ENCODE peak calls at places on chromosomes 12 and 14, in six cellular contexts. X, P, R, Y, L and Z are unnamed samples.

GRCh38 chr12:59500335-59500734 is 95.5 kb upstream of the SLC16A7 start:
- DNase-seq in X (no peak), P (no peak), R (no peak), Y (no peak), L (no peak), Z (no peak)

GRCh38 chr12:57212701-57213067 is 3.9 kb upstream of the NXPH4 start:
- DNase-seq in X (no peak), P (peak; percentile 64), R (no peak), Y (no peak), L (no peak), Z (no peak)

GRCh38 chr12:103523771-103524170 is 28.0 kb upstream of the C12orf42 start:
- DNase-seq in X (no peak), P (no peak), R (no peak), Y (no peak), L (no peak), Z (no peak)

GRCh38 chr12:94284046-94284445 is 135.7 kb downstream of the PLXNC1 start:
- DNase-seq in X (no peak), P (no peak), R (no peak), Y (no peak), L (no peak), Z (no peak)

GRCh38 chr14:77314043-77314442 is 6.6 kb downstream of the POMT2 start:
- DNase-seq in X (no peak), P (no peak), R (no peak), Y (peak; percentile 54), L (no peak), Z (no peak)

GRCh38 chr14:52029881-52030280 is 39.0 kb downstream of the NID2 start:
- DNase-seq in X (no peak), P (no peak), R (no peak), Y (no peak), L (no peak), Z (no peak)

GRCh38 chr12:121786441-121786825 is 7.1 kb downstream of the RHOF start:
- DNase-seq in X (no peak), P (no peak), R (no peak), Y (peak; percentile 94), L (no peak), Z (no peak)

GRCh38 chr14:73771848-73772705 is 57.9 kb upstream of the PNMA1 start:
- DNase-seq in X (no peak), P (peak; percentile 70), R (peak; percentile 84), Y (peak; percentile 94), L (no peak), Z (no peak)

GRCh38 chr14:105337966-105338365 is 23.4 kb downstream of the PACS2 start:
- DNase-seq in X (no peak), P (peak; percentile 87), R (no peak), Y (no peak), L (peak; percentile 33), Z (no peak)

GRCh38 chr14:89324501-89325298 is 92.3 kb downstream of the FOXN3 start:
- DNase-seq in X (no peak), P (no peak), R (no peak), Y (no peak), L (no peak), Z (no peak)

GRCh38 chr14:68316078-68316868 is 476.6 kb downstream of the ZFP36L1 start:
- DNase-seq in X (no peak), P (no peak), R (no peak), Y (no peak), L (no peak), Z (no peak)

GRCh38 chr12:53990311-53991076 is 5.5 kb downstream of the HOXC10 start:
- DNase-seq in X (no peak), P (no peak), R (no peak), Y (no peak), L (no peak), Z (no peak)

GRCh38 chr14:65594153-65594881 is 181.8 kb downstream of the FUT8 start:
- DNase-seq in X (no peak), P (no peak), R (no peak), Y (peak; percentile 49), L (no peak), Z (no peak)

GRCh38 chr14:57875985-57876384 is 10.1 kb upstream of the SLC35F4 start:
- DNase-seq in X (no peak), P (no peak), R (no peak), Y (no peak), L (no peak), Z (no peak)

GRCh38 chr14:54040851-54041250 is 84.2 kb upstream of the BMP4 start:
- DNase-seq in X (no peak), P (no peak), R (no peak), Y (no peak), L (no peak), Z (no peak)

GRCh38 chr14:86938356-86938755 is 1054.6 kb downstream of the GALC start:
- DNase-seq in X (no peak), P (no peak), R (no peak), Y (no peak), L (no peak), Z (no peak)

GRCh38 chr14:37901978-37902377 is 305.7 kb upstream of the SSTR1 start:
- DNase-seq in X (no peak), P (peak; percentile 41), R (no peak), Y (no peak), L (peak; percentile 32), Z (peak; percentile 37)

GRCh38 chr12:124356221-124356620 is 61.3 kb downstream of the RFLNA start:
- DNase-seq in X (no peak), P (no peak), R (no peak), Y (no peak), L (no peak), Z (no peak)

DNA sequence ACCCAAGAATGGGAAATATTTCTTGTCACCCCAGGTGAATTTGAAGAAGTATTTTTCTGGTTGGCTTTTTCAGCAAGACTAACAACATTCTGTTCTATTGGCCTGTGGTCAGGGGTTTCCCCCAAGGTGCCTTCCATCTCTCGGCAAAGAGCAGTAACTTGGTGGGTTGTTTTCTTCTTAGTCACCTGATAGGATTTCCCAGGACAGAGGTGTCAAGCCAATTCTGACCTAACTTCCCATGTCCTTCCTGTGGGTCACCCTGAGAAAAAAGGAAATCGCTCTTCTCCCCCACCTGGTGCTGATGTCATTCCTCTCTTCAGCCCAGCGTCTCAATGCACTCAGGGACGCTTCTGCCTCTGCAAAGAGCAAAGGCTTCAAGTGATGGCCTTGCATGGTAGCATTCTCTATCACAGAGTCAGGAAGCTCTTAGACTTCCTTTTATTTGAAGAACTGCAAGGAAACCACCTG is 16.1 kb upstream of the IFNG start:
- DNase-seq in X (no peak), P (no peak), R (no peak), Y (peak; percentile 73), L (no peak), Z (no peak)
- H3K4me3 ChIP-seq in X (no peak overlapping the region), P (no peak overlapping the region), R (no peak overlapping the region), Y (no peak overlapping the region), L (no peak overlapping the region), Z (no peak overlapping the region)

GRCh38 chr12:15220961-15221885 is at the start of gene RERG:
- DNase-seq in X (no peak), P (peak; percentile 94), R (peak; percentile 86), Y (peak; percentile 85), L (peak; percentile 74), Z (peak; percentile 85)
- H3K27ac ChIP-seq in X (peak within 1 kb of the TSS; percentile 83), P (peak within 1 kb of the TSS; percentile 19), R (peak within 1 kb of the TSS; percentile 45), Y (peak within 1 kb of the TSS; percentile 75), L (peak within 1 kb of the TSS; percentile 93), Z (no peak within 1 kb of the TSS)

GRCh38 chr14:20848316-20848954 is 42.8 kb upstream of the RNASE3 start:
- DNase-seq in X (no peak), P (no peak), R (no peak), Y (no peak), L (no peak), Z (no peak)
- H3K27me3 ChIP-seq in X (no peaks in the 10 kb centered on the region), P (no peaks in the 10 kb centered on the region), R (no peaks in the 10 kb centered on the region), Y (no peaks in the 10 kb centered on the region), L (peaks cover 8% of the 10 kb centered on the region), Z (peaks cover 12% of the 10 kb centered on the region)

DNA sequence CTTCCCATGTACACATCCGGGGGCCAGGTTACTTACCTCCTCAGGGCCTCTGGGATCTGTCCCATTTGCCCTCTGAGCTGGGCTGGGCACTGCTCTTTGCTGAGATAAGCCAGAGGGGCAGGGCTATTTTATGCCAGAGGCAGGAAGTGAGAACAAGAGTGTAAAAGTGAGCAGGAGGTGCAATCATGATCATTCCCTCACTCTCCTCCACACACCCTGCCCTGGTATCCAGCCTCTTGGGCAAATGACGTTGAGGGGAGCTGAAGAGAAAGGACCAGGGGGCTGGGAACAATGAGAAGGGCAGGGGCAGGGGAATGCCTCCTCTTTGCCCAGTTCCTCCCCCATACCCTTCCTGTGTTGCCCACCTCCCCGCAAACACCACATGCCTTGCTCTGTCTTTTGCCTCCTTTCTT is 4.2 kb downstream of the LPAR5 start:
- DNase-seq in X (no peak), P (no peak), R (no peak), Y (peak; percentile 88), L (no peak), Z (no peak)
- H3K4me3 ChIP-seq in X (no peak overlapping the region), P (no peak overlapping the region), R (no peak overlapping the region), Y (peak overlapping the region; percentile 24), L (no peak overlapping the region), Z (no peak overlapping the region)

GRCh38 chr14:91048256-91048655 is 12.2 kb downstream of the RPS6KA5 start:
- DNase-seq in X (no peak), P (no peak), R (no peak), Y (no peak), L (no peak), Z (no peak)

GRCh38 chr14:91047174-91047753 is 13.2 kb downstream of the RPS6KA5 start:
- DNase-seq in X (no peak), P (no peak), R (no peak), Y (no peak), L (no peak), Z (peak; percentile 29)

GRCh38 chr14:91046488-91047072 is 13.9 kb downstream of the RPS6KA5 start:
- DNase-seq in X (no peak), P (no peak), R (no peak), Y (no peak), L (no peak), Z (no peak)

DNA sequence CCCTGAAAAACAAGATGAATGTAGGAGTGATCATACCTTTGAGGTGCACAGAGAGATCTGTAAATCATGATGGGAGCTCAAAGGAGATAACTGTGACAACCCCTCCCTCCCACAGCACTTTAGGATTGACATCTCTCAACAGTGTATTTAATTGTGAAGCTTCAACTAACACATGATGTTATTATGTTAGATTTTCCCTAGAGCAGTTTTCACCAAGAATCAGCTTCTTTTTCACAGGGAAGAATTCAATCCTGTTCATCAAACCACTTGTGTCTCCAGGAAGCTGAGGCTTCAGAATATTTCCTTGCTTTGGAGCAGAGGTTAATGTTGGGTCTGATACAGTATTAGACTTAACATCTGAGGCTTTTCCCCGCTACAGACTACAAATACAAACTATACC is 11.8 kb downstream of the RPS6KA5 start:
- DNase-seq in X (no peak), P (no peak), R (no peak), Y (no peak), L (no peak), Z (no peak)
- H3K27ac ChIP-seq in X (no peak overlapping the region), P (no peak overlapping the region), R (no peak overlapping the region), Y (no peak overlapping the region), L (no peak overlapping the region), Z (no peak overlapping the region)